ENCODE peak calls at places on chromosome 1, in seven cellular contexts. F is pancreas; E is GM19239; U is NCI-H345; J is T-cell; V is CD4-positive, CD25-positive, alpha-beta regulatory T cell; X is T-helper 1 cell. S is an unnamed sample.

GRCh38 chr1:41672173-41672572 is 187.7 kb upstream of the EDN2 start:
- DNase-seq in F (no peak), E (no peak), U (no peak), J (no peak), V (no peak), X (no peak), S (no peak)

GRCh38 chr1:205312866-205313680 is 8.5 kb downstream of the NUAK2 start:
- DNase-seq in F (no peak), E (no peak), U (no peak), J (no peak), V (no peak), X (no peak), S (no peak)

GRCh38 chr1:170010443-170010842 is 64.1 kb downstream of the KIFAP3 start:
- DNase-seq in F (peak), E (no peak), U (no peak), J (no peak), V (no peak), X (no peak), S (no peak)

GRCh38 chr1:178393370-178393769 is 103.4 kb downstream of the CLEC20A start:
- DNase-seq in F (no peak), E (no peak), U (peak), J (no peak), V (no peak), X (no peak), S (no peak)

GRCh38 chr1:17265950-17266349 is 17.1 kb downstream of the PADI3 start:
- DNase-seq in F (no peak), E (no peak), U (no peak), J (no peak), V (no peak), X (no peak), S (no peak)

GRCh38 chr1:119742193-119742592 is 26.5 kb downstream of the HMGCS2 start:
- DNase-seq in F (no peak), E (no peak), U (no peak), J (no peak), V (no peak), X (no peak), S (no peak)

GRCh38 chr1:2936568-2937515 is 84.4 kb upstream of the ACTRT2 start:
- DNase-seq in F (no peak), E (no peak), U (no peak), J (no peak), V (no peak), X (no peak), S (no peak)

GRCh38 chr1:202011994-202012393 is 1.6 kb downstream of the ELF3 start:
- DNase-seq in F (peak), E (no peak), U (no peak), J (no peak), V (no peak), X (no peak), S (no peak)

GRCh38 chr1:228734881-228735801 is at the start of gene RHOU:
- DNase-seq in F (peak), E (peak), U (peak), J (peak), V (peak), X (peak), S (peak)

GRCh38 chr1:230536641-230537155 is 105.6 kb upstream of the COG2 start:
- DNase-seq in F (no peak), E (no peak), U (no peak), J (no peak), V (no peak), X (no peak), S (no peak)

S was measured in GM13976.